ENCODE peak calls at places on chromosomes 2 and 18, in four cellular contexts. M is tibial nerve; S is fibroblast of lung; C is CD8-positive, alpha-beta T cell. D is an unnamed sample.

GRCh38 chr2:6506311-6507258 is 359.1 kb downstream of the CMPK2 start:
- DNase-seq in M (no peak), S (peak; percentile 96), C (no peak), D (no peak)

GRCh38 chr2:237471457-237472186 is 15.4 kb upstream of the MLPH start:
- DNase-seq in M (no peak), S (peak; percentile 45), C (peak; percentile 67), D (no peak)

GRCh38 chr2:66237470-66238354 is 197.2 kb upstream of the MEIS1 start:
- DNase-seq in M (no peak), S (no peak), C (no peak), D (no peak)

GRCh38 chr2:16259010-16259409 is 318.7 kb downstream of the MYCN start:
- DNase-seq in M (no peak), S (no peak), C (no peak), D (no peak)

GRCh38 chr18:61167902-61168301 is 165.3 kb upstream of the CDH20 start:
- DNase-seq in M (no peak), S (no peak), C (no peak), D (no peak)

GRCh38 chr2:207073791-207074678 is 91.7 kb downstream of the KLF7 start:
- DNase-seq in M (no peak), S (peak; percentile 14), C (no peak), D (no peak)

GRCh38 chr2:63780483-63781155 is 61.1 kb upstream of the UGP2 start:
- DNase-seq in M (no peak), S (peak; percentile 22), C (no peak), D (no peak)

GRCh38 chr18:73235491-73235890 is 367.7 kb upstream of the NETO1 start:
- DNase-seq in M (no peak), S (peak; percentile 98), C (no peak), D (peak; percentile 51)

GRCh38 chr2:48725696-48726494 is 29.6 kb downstream of the LHCGR start:
- DNase-seq in M (no peak), S (no peak), C (no peak), D (no peak)

GRCh38 chr2:7748717-7749415 is 831.7 kb downstream of the RNF144A start:
- DNase-seq in M (no peak), S (peak; percentile 26), C (no peak), D (peak; percentile 10)

GRCh38 chr2:88671786-88672427 is 19.6 kb upstream of the RPIA start:
- DNase-seq in M (no peak), S (peak; percentile 47), C (no peak), D (no peak)

GRCh38 chr2:164782323-164782722 is 59.3 kb downstream of the COBLL1 start:
- DNase-seq in M (no peak), S (peak; percentile 20), C (no peak), D (no peak)

GRCh38 chr2:55587-56448 is 9.5 kb upstream of the FAM110C start:
- DNase-seq in M (no peak), S (no peak), C (no peak), D (no peak)

GRCh38 chr2:188786368-188786781 is 187.8 kb upstream of the COL3A1 start:
- DNase-seq in M (no peak), S (peak; percentile 90), C (no peak), D (no peak)

GRCh38 chr2:18119883-18120282 is 241.4 kb downstream of the KCNS3 start:
- DNase-seq in M (no peak), S (peak; percentile 87), C (no peak), D (no peak)

GRCh38 chr18:31612124-31612523 is 20.4 kb downstream of the TTR start:
- DNase-seq in M (no peak), S (peak; percentile 34), C (no peak), D (no peak)

GRCh38 chr2:149828506-149829210 is 241.1 kb upstream of the MMADHC start:
- DNase-seq in M (no peak), S (no peak), C (no peak), D (no peak)

GRCh38 chr2:37332560-37332959 is 7.9 kb upstream of the PRKD3 start:
- DNase-seq in M (no peak), S (no peak), C (no peak), D (no peak)

GRCh38 chr2:120920438-120920814 is 184.8 kb downstream of the GLI2 start:
- DNase-seq in M (no peak), S (no peak), C (no peak), D (no peak)

GRCh38 chr2:73836141-73836943 is 7.6 kb downstream of the STAMBP start:
- DNase-seq in M (no peak), S (no peak), C (no peak), D (no peak)

GRCh38 chr18:65349635-65350034 is 401.2 kb upstream of the CDH7 start:
- DNase-seq in M (no peak), S (no peak), C (no peak), D (no peak)

GRCh38 chr2:1625281-1626001 is 118.9 kb downstream of the PXDN start:
- DNase-seq in M (no peak), S (peak; percentile 91), C (no peak), D (peak; percentile 84)

GRCh38 chr18:45312727-45313126 is 302.5 kb upstream of the SLC14A2 start:
- DNase-seq in M (no peak), S (no peak), C (no peak), D (no peak)

GRCh38 chr2:145199052-145199451 is 679.1 kb upstream of the ZEB2 start:
- DNase-seq in M (no peak), S (no peak), C (no peak), D (no peak)

GRCh38 chr18:48838921-48839818 is 111.6 kb downstream of the SMAD7 start:
- DNase-seq in M (no peak), S (peak; percentile 76), C (no peak), D (no peak)

GRCh38 chr18:59779979-59780378 is 82.8 kb upstream of the CCBE1 start:
- DNase-seq in M (no peak), S (peak; percentile 93), C (no peak), D (no peak)

GRCh38 chr2:10084567-10084910 is 4.3 kb upstream of the CYS1 start:
- DNase-seq in M (no peak), S (no peak), C (no peak), D (no peak)

DNA sequence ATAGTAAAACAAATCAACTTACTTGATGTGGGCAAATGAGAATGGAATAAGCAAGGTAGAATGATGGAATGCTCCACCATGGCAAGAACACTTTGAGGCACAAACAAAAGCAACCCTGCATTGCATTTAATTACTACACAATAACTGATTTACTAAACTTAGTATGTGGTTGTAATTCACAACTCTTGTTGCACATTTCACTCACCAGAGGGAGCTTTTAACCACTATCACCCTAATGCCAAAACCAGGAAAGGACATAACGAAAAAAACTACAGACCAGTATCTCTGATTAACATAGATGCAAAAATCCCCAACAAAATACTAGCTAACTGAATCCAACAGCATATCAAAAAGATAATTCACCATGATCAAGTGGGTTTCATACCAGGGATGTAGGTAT is 659.8 kb downstream of the CPS1 start:
- DNase-seq in M (no peak), S (no peak), C (no peak), D (no peak)
- TF ChIP-seq CTCF in M (no peak), S (no peak), C (no peak), D (peak; percentile 14)

DNA sequence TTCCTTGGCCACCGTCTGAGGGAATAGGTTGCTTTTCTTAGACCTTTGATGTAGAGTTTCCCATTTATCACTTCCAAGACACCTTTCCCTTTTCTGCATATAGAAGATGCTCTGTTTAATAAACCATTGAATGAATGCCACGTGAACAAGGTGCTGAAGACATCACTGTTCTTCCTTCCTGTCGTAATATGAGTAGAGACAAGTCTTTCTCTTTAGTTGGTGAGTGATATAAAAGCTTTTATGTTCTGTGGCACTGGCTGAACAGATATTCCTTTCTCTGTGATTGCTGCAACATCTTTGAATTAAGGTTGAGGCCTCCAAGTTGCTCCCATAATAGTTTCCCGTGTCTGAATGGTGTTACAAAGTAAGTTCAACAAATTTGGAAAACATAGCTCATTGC is 38.7 kb downstream of the TTC39C start:
- DNase-seq in M (no peak), S (no peak), C (no peak), D (no peak)
- H3K27ac ChIP-seq in M (peak overlapping the region; percentile 68), S (no peak overlapping the region), C (no peak overlapping the region), D (no peak overlapping the region)

DNA sequence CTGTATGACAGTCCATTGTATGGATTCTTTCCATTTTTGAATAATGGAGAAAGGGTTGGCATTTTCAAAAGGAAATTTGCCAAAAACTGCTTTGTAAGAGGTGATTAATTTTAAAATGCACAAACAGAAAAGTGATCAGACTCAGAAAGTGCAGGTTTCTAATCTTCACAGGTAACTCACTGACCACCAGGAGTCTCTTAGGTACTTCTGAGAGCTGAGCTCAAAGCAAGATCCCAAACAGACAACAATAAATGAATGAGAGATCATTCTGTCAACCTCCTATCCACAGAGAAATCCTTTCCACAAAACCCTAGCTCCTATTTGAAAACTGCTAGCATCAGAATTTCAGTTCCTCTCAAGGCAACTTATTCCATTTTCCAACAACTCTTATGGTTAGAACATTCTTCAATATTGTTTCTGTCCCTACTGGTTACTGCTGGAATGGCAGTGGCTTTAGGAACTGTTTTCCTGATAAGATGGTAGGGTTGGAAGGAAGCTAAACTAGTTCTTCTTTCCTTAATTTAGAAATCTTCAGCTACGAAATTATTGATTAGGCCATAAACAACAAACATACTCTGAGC is 20.6 kb upstream of the HAAO start:
- DNase-seq in M (no peak), S (no peak), C (no peak), D (no peak)
- TF ChIP-seq CTCF in M (peak; percentile 47), S (peak; percentile 46), C (peak; percentile 48), D (peak; percentile 70)

GRCh38 chr2:224219781-224220180 is 180.7 kb upstream of the SERPINE2 start:
- DNase-seq in M (no peak), S (no peak), C (no peak), D (no peak)
- H3K27ac ChIP-seq in M (no peak overlapping the region), S (no peak overlapping the region), C (no peak overlapping the region), D (no peak overlapping the region)

GRCh38 chr2:95143838-95144237 is 15.8 kb downstream of the ZNF514 start:
- DNase-seq in M (no peak), S (no peak), C (no peak), D (no peak)

GRCh38 chr2:95149397-95149984 is 10.2 kb downstream of the ZNF514 start:
- DNase-seq in M (no peak), S (peak; percentile 10), C (no peak), D (no peak)
- TF ChIP-seq CTCF in M (no peak), S (no peak), C (no peak), D (no peak)

GRCh38 chr2:201343559-201343958 is 13.6 kb downstream of the FLACC1 start:
- DNase-seq in M (no peak), S (no peak), C (no peak), D (no peak)
- H3K27ac ChIP-seq in M (no peak overlapping the region), S (no peak overlapping the region), C (no peak overlapping the region), D (no peak overlapping the region)

GRCh38 chr18:27144672-27145071 is 40.4 kb downstream of the CHST9 start:
- DNase-seq in M (no peak), S (no peak), C (no peak), D (no peak)

GRCh38 chr18:27136208-27136535 is 48.9 kb downstream of the CHST9 start:
- DNase-seq in M (no peak), S (peak; percentile 30), C (no peak), D (no peak)

GRCh38 chr18:27143580-27144287 is 41.4 kb downstream of the CHST9 start:
- DNase-seq in M (no peak), S (no peak), C (no peak), D (no peak)

GRCh38 chr18:27142891-27143290 is 42.2 kb downstream of the CHST9 start:
- DNase-seq in M (no peak), S (no peak), C (no peak), D (no peak)

DNA sequence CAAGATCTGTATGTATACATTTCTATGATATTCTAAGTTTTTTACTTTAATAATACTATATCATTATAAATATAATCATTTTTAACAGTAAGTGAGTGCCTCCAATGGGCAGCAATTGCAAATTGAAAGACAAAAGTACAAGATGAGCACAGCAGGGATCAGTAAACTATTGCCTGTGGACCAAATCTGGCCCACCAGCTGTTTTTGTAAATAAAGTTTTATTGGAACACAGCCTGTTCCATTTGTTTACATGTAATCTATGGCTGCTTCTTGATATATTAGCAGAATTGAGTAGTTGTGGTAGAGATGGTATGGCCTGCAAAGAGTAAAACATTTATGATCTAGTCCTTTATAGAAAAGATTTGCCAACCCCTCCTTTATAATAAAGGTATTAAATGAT is 43.2 kb downstream of the CHST9 start:
- DNase-seq in M (no peak), S (no peak), C (no peak), D (no peak)
- TF ChIP-seq CTCF in M (no peak), S (no peak), C (no peak), D (no peak)

D was measured in Panc1.